ENCODE peak calls at places on chromosomes 4 and X, in six cellular contexts. N, H, D, A, Q and U are unnamed samples. For H3K27me3 and H3K4me1, the result is how much of the 10 kb centered on the place peaks cover.

GRCh38 chr4:187504974-187505797 is 490.4 kb upstream of the ZFP42 start:
- DNase-seq in N (no peak), H (no peak), D (peak), A (no peak), Q (no peak), U (no peak)

GRCh38 chr4:8917321-8917811 is 45.7 kb upstream of the HMX1 start:
- DNase-seq in N (peak), H (peak), D (no peak), A (no peak), Q (no peak), U (no peak)

GRCh38 chrX:140664939-140665338 is 44.6 kb upstream of the LINC00632 start:
- DNase-seq in N (no peak), H (no peak), D (no peak), A (no peak), Q (no peak), U (no peak)

GRCh38 chr4:165612936-165613335 is 234.1 kb downstream of the CPE start:
- DNase-seq in N (no peak), H (no peak), D (no peak), A (no peak), Q (no peak), U (no peak)

GRCh38 chr4:126470862-126471261 is 1156.1 kb downstream of the FAT4 start:
- DNase-seq in N (no peak), H (no peak), D (no peak), A (no peak), Q (no peak), U (no peak)

GRCh38 chr4:177308842-177309524 is 691 bp upstream of the NEIL3 start:
- DNase-seq in N (no peak), H (no peak), D (no peak), A (peak), Q (no peak), U (no peak)

GRCh38 chr4:66640216-66640615 is 905.1 kb downstream of the CENPC start:
- DNase-seq in N (no peak), H (no peak), D (no peak), A (no peak), Q (no peak), U (no peak)

GRCh38 chr4:85486425-85487101 is 11.6 kb downstream of the ARHGAP24 start:
- DNase-seq in N (no peak), H (no peak), D (no peak), A (no peak), Q (no peak), U (no peak)

GRCh38 chr4:141195095-141195707 is 25.5 kb upstream of the ZNF330 start:
- DNase-seq in N (no peak), H (no peak), D (no peak), A (no peak), Q (peak), U (no peak)

GRCh38 chr4:83852085-83852451 is 316.2 kb downstream of the GPAT3 start:
- DNase-seq in N (no peak), H (no peak), D (no peak), A (no peak), Q (no peak), U (no peak)

GRCh38 chr4:35189988-35190613 is 1054.2 kb downstream of the ARAP2 start:
- DNase-seq in N (no peak), H (no peak), D (no peak), A (no peak), Q (no peak), U (no peak)

GRCh38 chrX:133437771-133438170 is 22.5 kb upstream of the GPC4 start:
- DNase-seq in N (no peak), H (no peak), D (no peak), A (no peak), Q (no peak), U (no peak)

GRCh38 chr4:3613980-3614730 is 81.9 kb upstream of the LRPAP1 start:
- DNase-seq in N (no peak), H (no peak), D (no peak), A (no peak), Q (no peak), U (no peak)

GRCh38 chrX:48966796-48967579 is 4.7 kb downstream of the KCND1 start:
- DNase-seq in N (no peak), H (no peak), D (no peak), A (no peak), Q (no peak), U (no peak)

GRCh38 chr4:1538096-1538410 is 131.8 kb upstream of the NKX1-1 start:
- DNase-seq in N (no peak), H (no peak), D (peak), A (no peak), Q (no peak), U (peak)

GRCh38 chr4:82381661-82382284 is 8.0 kb upstream of the HNRNPD start:
- DNase-seq in N (no peak), H (no peak), D (no peak), A (no peak), Q (no peak), U (no peak)

GRCh38 chrX:111409326-111409725 is 2.7 kb downstream of the DCX start:
- DNase-seq in N (no peak), H (no peak), D (no peak), A (no peak), Q (no peak), U (no peak)

GRCh38 chr4:57104706-57105560 is 5.3 kb downstream of the IGFBP7 start:
- DNase-seq in N (no peak), H (no peak), D (no peak), A (no peak), Q (no peak), U (no peak)

GRCh38 chrX:69036674-69037573 is 128.3 kb downstream of the PJA1 start:
- DNase-seq in N (no peak), H (no peak), D (no peak), A (no peak), Q (no peak), U (no peak)

GRCh38 chrX:143853488-143853887 is 30.4 kb upstream of the UBE2NL start:
- DNase-seq in N (no peak), H (no peak), D (no peak), A (no peak), Q (no peak), U (no peak)

GRCh38 chr4:31923634-31924033 is 1203.5 kb downstream of the PCDH7 start:
- DNase-seq in N (no peak), H (no peak), D (no peak), A (no peak), Q (no peak), U (no peak)

GRCh38 chr4:11805837-11806236 is 377.1 kb upstream of the HS3ST1 start:
- DNase-seq in N (no peak), H (no peak), D (no peak), A (no peak), Q (no peak), U (no peak)

GRCh38 chrX:19640063-19640462 is 124.8 kb upstream of the MAP3K15 start:
- DNase-seq in N (no peak), H (no peak), D (no peak), A (no peak), Q (no peak), U (no peak)

GRCh38 chr4:136441629-136442282 is 1090.5 kb downstream of the PCDH18 start:
- DNase-seq in N (no peak), H (no peak), D (no peak), A (no peak), Q (no peak), U (peak)

GRCh38 chr4:104418313-104418712 is 76.4 kb downstream of the CXXC4 start:
- DNase-seq in N (no peak), H (no peak), D (no peak), A (no peak), Q (no peak), U (no peak)

GRCh38 chrX:48468247-48468671 is 1.8 kb downstream of the SLC38A5 start:
- DNase-seq in N (peak), H (peak), D (no peak), A (no peak), Q (no peak), U (no peak)

GRCh38 chr4:24063771-24064170 is 173.9 kb upstream of the PPARGC1A start:
- DNase-seq in N (no peak), H (no peak), D (no peak), A (no peak), Q (no peak), U (no peak)

GRCh38 chrX:68462653-68463052 is 29.4 kb upstream of the OPHN1 start:
- DNase-seq in N (no peak), H (peak), D (no peak), A (peak), Q (peak), U (no peak)

GRCh38 chrX:130878350-130879341 is 24.4 kb downstream of the ENOX2 start:
- DNase-seq in N (peak), H (no peak), D (no peak), A (no peak), Q (no peak), U (no peak)

GRCh38 chr4:24642941-24643628 is 58.7 kb upstream of the DHX15 start:
- DNase-seq in N (no peak), H (no peak), D (no peak), A (no peak), Q (no peak), U (no peak)

GRCh38 chr4:15162465-15163283 is 160.4 kb downstream of the CPEB2 start:
- DNase-seq in N (no peak), H (no peak), D (no peak), A (no peak), Q (no peak), U (no peak)

GRCh38 chr4:9867746-9868425 is 86.5 kb downstream of the DRD5 start:
- DNase-seq in N (no peak), H (no peak), D (no peak), A (no peak), Q (no peak), U (no peak)

GRCh38 chr4:23851455-23851854 is 38.4 kb downstream of the PPARGC1A start:
- DNase-seq in N (no peak), H (no peak), D (no peak), A (no peak), Q (no peak), U (no peak)

DNA sequence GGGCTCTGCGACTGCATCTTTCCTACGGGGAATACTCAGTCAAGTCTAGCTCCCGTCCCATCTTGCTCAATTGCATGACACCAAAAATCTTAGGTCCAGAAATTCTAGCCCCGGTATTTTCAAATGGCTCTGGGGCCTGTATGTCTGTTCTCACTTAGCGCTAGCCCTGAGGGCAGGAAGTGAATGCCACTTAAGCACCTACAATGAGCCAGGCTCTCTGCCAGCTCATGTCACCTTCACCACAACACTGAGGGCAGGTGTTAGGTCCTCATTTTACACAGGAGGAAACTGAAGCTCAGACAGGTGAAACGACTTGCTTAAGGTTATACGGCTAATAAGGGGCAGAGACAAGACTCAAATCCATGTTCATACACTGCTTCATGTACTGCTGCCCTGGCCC is 282.8 kb downstream of the PPP1R2C start:
- DNase-seq in N (no peak), H (peak), D (no peak), A (peak), Q (no peak), U (no peak)
- H3K27me3 ChIP-seq in N (under half), H (under half), D (under half), A (under half), Q (under half), U (under half)

DNA sequence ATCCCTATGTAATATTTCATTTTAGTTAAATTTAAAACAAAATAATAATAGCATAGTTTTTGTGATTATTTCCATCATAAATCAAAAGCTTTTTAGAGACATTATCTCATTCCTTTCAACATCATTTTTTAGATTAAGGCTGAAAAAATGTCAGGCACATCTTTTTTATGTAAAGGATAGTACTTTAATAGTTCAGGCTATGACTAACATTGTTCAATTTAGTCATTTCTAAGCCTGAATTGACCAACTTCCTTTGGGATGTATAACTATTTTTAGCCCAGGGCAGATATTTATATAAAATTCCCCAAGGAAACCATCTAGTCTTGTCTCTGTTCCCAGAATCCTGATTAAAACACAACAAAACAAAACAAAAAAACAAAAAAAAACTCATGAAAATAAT is 145.6 kb upstream of the PCDH18 start:
- DNase-seq in N (no peak), H (no peak), D (no peak), A (no peak), Q (no peak), U (no peak)
- H3K4me1 ChIP-seq in N (under half), H (under half), D (under half), A (under half), Q (under half), U (under half)

DNA sequence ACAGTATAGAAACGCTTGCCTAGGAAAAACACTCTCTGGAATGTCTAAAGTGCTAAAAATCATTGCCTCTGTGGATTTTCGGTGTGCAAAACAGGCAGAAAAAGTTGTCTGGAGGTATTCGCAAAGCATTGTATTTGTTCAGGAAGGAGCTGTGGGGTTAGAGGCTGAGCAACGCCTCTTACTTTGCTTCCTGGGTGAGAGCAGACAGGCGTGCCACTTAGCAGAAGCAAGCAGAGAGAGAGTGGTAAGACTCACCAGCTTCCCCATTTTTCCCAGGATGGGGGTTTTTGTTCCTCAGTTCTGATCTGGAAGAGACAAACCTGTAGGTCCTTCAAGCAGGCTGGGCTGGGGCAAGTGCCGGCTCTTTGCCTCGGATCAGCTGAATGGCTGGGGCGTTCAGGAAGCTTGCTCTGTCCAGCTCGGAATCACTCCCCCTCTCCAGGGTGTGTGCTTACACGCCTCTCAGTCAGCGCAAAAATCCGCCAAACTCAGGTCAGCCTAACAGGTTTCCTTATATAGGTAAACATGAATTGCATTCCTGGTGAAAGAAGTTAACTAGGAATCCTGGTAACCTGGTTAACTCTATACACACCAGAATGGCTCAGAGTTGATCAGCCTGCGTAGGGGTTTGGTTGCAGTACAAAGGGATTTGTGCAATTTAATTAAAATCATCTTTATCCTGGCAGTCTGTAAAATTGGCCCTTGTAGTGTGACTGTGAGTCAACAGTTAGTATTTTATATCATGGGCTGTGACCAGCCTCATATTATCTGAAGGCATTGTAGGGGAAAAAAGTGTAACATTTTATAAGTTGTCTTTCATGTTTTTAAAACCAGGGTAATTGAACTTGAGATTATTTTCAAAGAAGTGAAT is 213.1 kb upstream of the MID1 start:
- DNase-seq in N (peak), H (no peak), D (peak), A (no peak), Q (peak), U (no peak)
- H3K27ac ChIP-seq in N (peak), H (no peak), D (no peak), A (no peak), Q (no peak), U (no peak)

DNA sequence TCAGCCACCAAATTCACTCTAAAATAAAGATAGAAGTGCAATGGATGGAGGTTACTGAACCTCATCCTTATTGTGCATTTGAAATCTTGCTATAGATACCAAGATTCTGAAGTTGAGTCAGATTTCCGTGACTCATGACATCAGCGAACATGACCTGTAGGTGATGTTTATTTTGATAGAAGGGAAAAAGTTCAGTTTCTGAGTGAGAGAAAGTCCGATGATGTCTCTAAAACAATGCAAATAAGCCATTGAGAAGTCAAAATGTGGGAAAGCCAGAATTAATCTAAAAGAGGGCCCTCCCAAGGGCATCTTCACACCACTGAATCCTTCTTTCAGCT is 20.0 kb downstream of the PHOX2B start:
- DNase-seq in N (no peak), H (no peak), D (no peak), A (no peak), Q (no peak), U (no peak)
- H3K27me3 ChIP-seq in N (under half), H (under half), D (under half), A (under half), Q (under half), U (under half)

GRCh38 chr4:159296061-159296460 is 193.2 kb downstream of the RAPGEF2 start:
- DNase-seq in N (no peak), H (no peak), D (no peak), A (no peak), Q (no peak), U (no peak)
- H3K4me1 ChIP-seq in N (under half), H (under half), D (under half), A (under half), Q (under half), U (under half)

DNA sequence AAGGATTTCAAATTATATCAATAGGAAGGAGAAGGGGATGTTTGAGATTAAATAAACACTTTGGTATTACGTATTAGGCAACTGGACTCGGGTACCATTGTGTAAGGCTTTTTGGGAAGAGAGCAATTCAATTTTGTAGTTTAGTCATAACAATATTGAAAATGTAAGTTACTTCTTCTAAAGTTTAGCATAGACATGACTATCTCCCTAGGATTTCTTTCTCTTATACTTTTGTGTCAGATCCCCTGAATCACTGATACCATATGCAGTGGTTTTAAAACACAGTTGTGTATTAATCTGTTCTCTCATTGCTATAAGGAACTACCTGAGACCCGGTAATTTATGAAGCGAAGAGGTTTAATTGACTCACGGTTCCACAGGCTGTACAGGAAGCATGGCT is 123.9 kb upstream of the FAM9C start:
- DNase-seq in N (no peak), H (no peak), D (no peak), A (no peak), Q (no peak), U (no peak)
- H3K27ac ChIP-seq in N (peak), H (no peak), D (no peak), A (no peak), Q (peak), U (peak)

DNA sequence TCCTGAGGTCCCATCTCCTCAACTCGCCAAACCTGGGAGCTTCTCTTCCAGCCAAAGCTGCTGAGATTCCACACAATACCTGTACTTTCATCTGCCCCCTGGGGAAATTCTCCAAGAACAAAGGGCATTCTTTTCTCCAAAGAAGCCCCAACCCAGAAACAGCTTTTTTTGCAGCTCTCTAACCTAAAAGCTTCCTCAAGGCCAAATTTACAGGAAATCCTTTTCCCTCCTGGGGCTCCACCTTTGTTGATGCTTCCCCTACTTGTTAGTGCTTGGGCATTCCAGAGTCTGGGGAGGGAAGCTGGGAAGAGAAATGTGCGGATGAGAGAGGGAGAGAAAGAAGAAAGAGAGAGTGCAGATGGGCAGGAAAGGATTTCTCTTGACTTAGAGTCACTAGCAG is 24.3 kb downstream of the ZBTB33 start:
- DNase-seq in N (no peak), H (no peak), D (no peak), A (no peak), Q (no peak), U (no peak)
- H3K27me3 ChIP-seq in N (under half), H (under half), D (under half), A (under half), Q (under half), U (under half)

GRCh38 chrX:107713205-107714195 is 62.1 kb downstream of the TSC22D3 start:
- DNase-seq in N (no peak), H (peak), D (no peak), A (peak), Q (no peak), U (no peak)
- H3K4me1 ChIP-seq in N (under half), H (half or more), D (under half), A (half or more), Q (under half), U (under half)

DNA sequence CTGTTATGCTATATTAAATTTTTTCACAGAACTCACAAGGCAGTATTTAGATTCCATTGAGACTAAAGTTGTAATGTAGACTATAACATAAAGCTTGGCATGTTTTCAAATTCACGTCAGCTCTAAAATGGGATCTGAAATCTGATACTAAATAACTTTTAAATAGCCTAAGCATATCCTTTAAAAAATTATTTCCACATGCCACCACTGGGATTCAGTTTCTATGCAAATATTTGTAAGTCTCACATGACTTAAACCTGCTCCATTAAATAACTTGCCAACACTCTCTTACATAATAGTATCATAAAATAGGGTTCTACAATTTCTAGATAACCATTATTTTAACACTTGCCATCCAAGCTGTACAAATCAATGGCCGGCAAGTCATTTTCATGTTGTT is 32.4 kb downstream of the KLHL8 start:
- DNase-seq in N (no peak), H (no peak), D (no peak), A (no peak), Q (no peak), U (no peak)
- H3K27ac ChIP-seq in N (no peak), H (no peak), D (no peak), A (no peak), Q (no peak), U (peak)